ENCODE peak calls at places on chromosomes 6 and 20, in nine cellular contexts. K, M, O, U, W, Y, P, I and E are unnamed samples. For H3K27me3 and H3K4me1, the result is how much of the 10 kb centered on the place peaks cover.

GRCh38 chr6:162705736-162706135 is 21.8 kb downstream of the PRKN start:
- DNase-seq in O (no peak), Y (peak), P (no peak), W (no peak), K (no peak), I (no peak), M (no peak), U (no peak), E (no peak)

GRCh38 chr6:132131777-132132176 is 180.6 kb upstream of the CCN2 start:
- DNase-seq in K (peak), U (no peak), O (no peak), W (peak), P (no peak), M (no peak), Y (peak), I (no peak), E (peak)

GRCh38 chr6:76866091-76866490 is 597.2 kb downstream of the HTR1B start:
- DNase-seq in W (no peak), I (no peak), M (no peak), Y (no peak), K (no peak), P (no peak), O (no peak), U (no peak), E (no peak)

GRCh38 chr20:46914789-46915359 is 20.2 kb downstream of the EYA2 start:
- DNase-seq in I (no peak), Y (no peak), M (no peak), K (peak), W (no peak), P (no peak), U (no peak), O (no peak), E (no peak)

GRCh38 chr6:95949985-95950384 is 65.8 kb upstream of the FUT9 start:
- DNase-seq in O (no peak), W (no peak), Y (no peak), I (no peak), M (no peak), U (no peak), K (no peak), P (no peak), E (no peak)

GRCh38 chr6:112502348-112503130 is 155.4 kb downstream of the RFPL4B start:
- DNase-seq in U (no peak), K (no peak), Y (peak), O (no peak), I (no peak), W (peak), M (no peak), P (no peak), E (peak)

GRCh38 chr6:30599625-30600324 is 17.3 kb downstream of the PPP1R10 start:
- DNase-seq in W (peak), P (no peak), Y (no peak), U (no peak), O (no peak), M (peak), I (no peak), K (no peak), E (no peak)

GRCh38 chr20:4699957-4700356 is 21.8 kb upstream of the PRND start:
- DNase-seq in M (no peak), O (no peak), W (no peak), I (no peak), Y (no peak), U (no peak), K (no peak), P (no peak), E (no peak)

GRCh38 chr6:36621371-36621855 is 27.3 kb downstream of the SRSF3 start:
- DNase-seq in W (no peak), P (no peak), I (no peak), M (peak), K (peak), U (peak), Y (no peak), O (no peak), E (no peak)

GRCh38 chr20:50587291-50587961 is 77.2 kb downstream of the PTPN1 start:
- DNase-seq in I (no peak), W (no peak), Y (no peak), O (no peak), K (no peak), M (peak), U (no peak), P (no peak), E (no peak)

DNA sequence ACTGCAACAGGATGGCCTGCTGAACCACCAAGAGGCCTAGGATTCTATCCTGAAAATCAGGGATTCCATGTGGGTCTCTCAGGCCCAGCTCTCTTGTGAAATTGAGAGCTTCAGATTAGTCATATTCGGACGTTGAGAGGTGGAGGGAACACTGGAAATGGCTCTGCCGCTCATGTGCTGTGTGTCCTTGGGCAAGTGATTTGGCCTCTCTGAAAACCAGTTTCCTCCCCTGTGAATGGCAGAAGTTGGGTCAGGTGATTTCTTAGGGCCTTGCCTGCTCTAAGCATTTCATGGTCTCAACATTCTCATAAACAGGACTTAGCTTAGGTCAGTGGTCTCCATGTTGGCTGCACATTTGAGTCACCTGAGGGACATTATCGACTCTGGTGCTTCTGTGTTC is 470.1 kb downstream of the PREX1 start:
- DNase-seq in Y (no peak), P (no peak), M (no peak), K (no peak), O (no peak), U (no peak), W (no peak), I (no peak), E (no peak)
- H3K27me3 ChIP-seq in Y (under half), P (under half), M (under half), K (under half), O (under half), U (under half), W (under half), I (under half), E (under half)

GRCh38 chr6:38146658-38147027 is 327.1 kb downstream of the ZFAND3 start:
- DNase-seq in U (no peak), M (no peak), K (no peak), O (no peak), Y (no peak), W (no peak), P (no peak), I (no peak), E (no peak)
- H3K4me1 ChIP-seq in U (under half), M (under half), K (under half), O (under half), Y (half or more), W (under half), P (under half), I (under half), E (under half)

GRCh38 chr20:44089987-44090674 is 96.9 kb downstream of the JPH2 start:
- DNase-seq in P (no peak), U (no peak), O (no peak), W (peak), Y (no peak), M (no peak), K (peak), I (no peak), E (peak)
- H3K27ac ChIP-seq in P (no peak), U (no peak), O (no peak), W (no peak), Y (no peak), M (no peak), K (no peak), I (no peak), E (no peak)

GRCh38 chr6:10384333-10384718 is 30.5 kb downstream of the TFAP2A start:
- DNase-seq in M (no peak), K (no peak), Y (no peak), W (no peak), U (no peak), I (no peak), P (no peak), O (no peak), E (no peak)

GRCh38 chr6:10385512-10386132 is 29.3 kb downstream of the TFAP2A start:
- DNase-seq in Y (peak), O (no peak), M (no peak), I (no peak), K (no peak), U (no peak), P (no peak), W (peak), E (no peak)

GRCh38 chr6:10386756-10387654 is 27.9 kb downstream of the TFAP2A start:
- DNase-seq in O (no peak), K (no peak), P (no peak), I (no peak), Y (no peak), U (no peak), W (no peak), M (no peak), E (no peak)

GRCh38 chr6:10384719-10385511 is 30.0 kb downstream of the TFAP2A start:
- DNase-seq in U (no peak), M (no peak), O (no peak), W (no peak), K (no peak), P (no peak), Y (peak), I (no peak), E (no peak)

GRCh38 chr6:10386260-10386659 is 28.6 kb downstream of the TFAP2A start:
- DNase-seq in Y (no peak), K (no peak), P (no peak), U (no peak), M (no peak), I (no peak), W (no peak), O (no peak), E (no peak)
- H3K27me3 ChIP-seq in Y (half or more), K (half or more), P (half or more), U (under half), M (half or more), I (half or more), W (half or more), O (under half), E (under half)

GRCh38 chr6:108661982-108662381 is 101.3 kb downstream of the FOXO3 start:
- DNase-seq in W (no peak), K (no peak), I (no peak), U (no peak), P (no peak), M (no peak), O (no peak), Y (no peak), E (no peak)
- H3K4me1 ChIP-seq in W (under half), K (half or more), I (under half), U (under half), P (under half), M (under half), O (under half), Y (under half), E (under half)

DNA sequence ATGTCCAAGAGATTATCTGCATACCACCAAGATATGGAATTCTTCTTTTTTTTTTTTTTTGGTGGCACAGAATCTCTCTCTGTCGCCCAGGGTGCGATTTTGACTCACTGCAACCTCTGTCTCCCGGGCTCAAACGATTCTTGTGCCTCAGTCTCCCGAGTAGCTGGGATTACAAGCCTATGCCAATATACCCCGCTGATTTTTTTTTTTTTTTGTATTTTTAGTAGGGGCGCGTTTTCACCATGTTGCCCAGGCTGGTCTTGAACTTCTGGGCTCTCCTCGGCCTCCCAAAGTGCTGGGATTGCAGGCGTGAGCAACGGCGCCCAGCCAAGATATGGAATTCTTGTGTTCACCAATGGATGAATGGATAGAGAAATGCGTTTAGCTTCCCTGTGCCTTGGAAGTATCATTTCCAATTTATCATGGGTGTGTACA is 31.0 kb downstream of the POM121L2 start:
- DNase-seq in I (no peak), Y (no peak), P (no peak), K (no peak), O (no peak), W (peak), M (no peak), U (no peak), E (peak)
- H3K27ac ChIP-seq in I (no peak), Y (no peak), P (peak), K (no peak), O (no peak), W (no peak), M (no peak), U (no peak), E (no peak)

GRCh38 chr6:37694259-37694658 is 3.4 kb downstream of the MDGA1 start:
- DNase-seq in P (no peak), Y (no peak), I (no peak), U (no peak), M (no peak), K (no peak), W (no peak), O (no peak), E (no peak)

GRCh38 chr6:37695857-37696219 is 1.8 kb downstream of the MDGA1 start:
- DNase-seq in I (no peak), K (no peak), O (peak), U (no peak), W (no peak), M (no peak), Y (no peak), P (no peak), E (no peak)

GRCh38 chr6:37695273-37695672 is 2.4 kb downstream of the MDGA1 start:
- DNase-seq in P (no peak), Y (peak), K (no peak), M (no peak), I (no peak), W (no peak), O (no peak), U (no peak), E (no peak)

GRCh38 chr6:37696841-37697735 is 595 bp downstream of the MDGA1 start:
- DNase-seq in O (peak), I (no peak), M (peak), K (no peak), Y (peak), P (peak), W (no peak), U (peak), E (peak)

GRCh38 chr6:37696220-37696840 is 1.4 kb downstream of the MDGA1 start:
- DNase-seq in O (peak), K (no peak), Y (peak), M (no peak), P (no peak), I (no peak), U (peak), W (no peak), E (peak)
- H3K27me3 ChIP-seq in O (under half), K (under half), Y (half or more), M (under half), P (under half), I (half or more), U (under half), W (under half), E (under half)

DNA sequence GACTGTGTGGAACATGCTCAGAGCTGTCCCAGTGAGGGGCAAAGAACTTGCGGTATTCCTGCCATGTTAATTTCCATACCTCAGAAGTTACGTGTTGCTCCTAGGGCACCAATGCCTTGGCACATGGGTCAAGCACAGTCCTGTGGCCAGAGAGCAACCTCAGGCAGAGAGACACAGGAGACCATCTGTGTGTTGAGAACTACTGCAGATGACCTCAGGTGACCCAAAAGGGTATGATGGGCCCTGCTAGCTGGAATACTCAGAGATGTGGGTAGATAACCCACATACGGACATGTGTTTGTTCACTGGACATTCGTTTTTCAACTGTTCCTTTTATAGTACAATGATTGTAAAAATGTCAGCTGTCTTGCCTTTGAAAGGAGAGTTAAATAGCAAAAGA is 71.5 kb upstream of the BMP2 start:
- DNase-seq in W (no peak), K (no peak), P (no peak), M (no peak), O (no peak), I (no peak), Y (no peak), U (no peak), E (no peak)
- H3K4me1 ChIP-seq in W (under half), K (under half), P (under half), M (under half), O (under half), I (under half), Y (under half), U (under half), E (under half)

GRCh38 chr6:11209941-11210340 is 22.5 kb downstream of the NEDD9 start:
- DNase-seq in I (no peak), Y (no peak), P (no peak), M (no peak), W (no peak), U (no peak), O (no peak), K (no peak), E (no peak)
- H3K27ac ChIP-seq in I (no peak), Y (no peak), P (no peak), M (peak), W (no peak), U (peak), O (no peak), K (peak), E (no peak)